ENCODE peak calls at places on chromosome 16, in four cellular contexts. One of them, this sample, is unnamed.

GRCh38 chr16:23826528-23827244 is 9.1 kb upstream of the PRKCB start:
- DNase-seq in fibroblast of mammary gland: no peak
- DNase-seq in iPS DF 6.9: no peak
- DNase-seq in psoas muscle: no peak
- DNase-seq in this sample: no peak

GRCh38 chr16:69660166-69660565 is 66.2 kb downstream of the NQO1 start:
- DNase-seq in fibroblast of mammary gland: no peak
- DNase-seq in iPS DF 6.9: no peak
- DNase-seq in psoas muscle: no peak
- DNase-seq in this sample: no peak

GRCh38 chr16:83199012-83199411 is 572.2 kb downstream of the CDH13 start:
- DNase-seq in fibroblast of mammary gland: no peak
- DNase-seq in iPS DF 6.9: no peak
- DNase-seq in psoas muscle: no peak
- DNase-seq in this sample: no peak

GRCh38 chr16:69444873-69445517 is 20.6 kb downstream of the CYB5B start:
- DNase-seq in fibroblast of mammary gland: peak; percentile 46
- DNase-seq in iPS DF 6.9: no peak
- DNase-seq in psoas muscle: no peak
- DNase-seq in this sample: no peak

GRCh38 chr16:62135903-62136302 is 99.7 kb upstream of the CDH8 start:
- DNase-seq in fibroblast of mammary gland: no peak
- DNase-seq in iPS DF 6.9: no peak
- DNase-seq in psoas muscle: no peak
- DNase-seq in this sample: no peak

GRCh38 chr16:49951568-49952195 is 73.3 kb upstream of the CNEP1R1 start:
- DNase-seq in fibroblast of mammary gland: no peak
- DNase-seq in iPS DF 6.9: no peak
- DNase-seq in psoas muscle: no peak
- DNase-seq in this sample: no peak

GRCh38 chr16:55297910-55298175 is 26.2 kb upstream of the IRX6 start:
- DNase-seq in fibroblast of mammary gland: peak; percentile 30
- DNase-seq in iPS DF 6.9: no peak
- DNase-seq in psoas muscle: no peak
- DNase-seq in this sample: no peak

GRCh38 chr16:82185012-82185411 is 15.0 kb upstream of the MPHOSPH6 start:
- DNase-seq in fibroblast of mammary gland: no peak
- DNase-seq in iPS DF 6.9: no peak
- DNase-seq in psoas muscle: no peak
- DNase-seq in this sample: no peak

GRCh38 chr16:50580180-50580771 is 32.1 kb downstream of the NKD1 start:
- DNase-seq in fibroblast of mammary gland: no peak
- DNase-seq in iPS DF 6.9: no peak
- DNase-seq in psoas muscle: no peak
- DNase-seq in this sample: no peak

GRCh38 chr16:67339453-67339852 is 12.8 kb downstream of the LRRC36 start:
- DNase-seq in fibroblast of mammary gland: peak; percentile 60
- DNase-seq in iPS DF 6.9: no peak
- DNase-seq in psoas muscle: no peak
- DNase-seq in this sample: peak; percentile 9

GRCh38 chr16:24685539-24686432 is 43.7 kb upstream of the TNRC6A start:
- DNase-seq in fibroblast of mammary gland: peak; percentile 70
- DNase-seq in iPS DF 6.9: peak; percentile 33
- DNase-seq in psoas muscle: peak; percentile 64
- DNase-seq in this sample: no peak

GRCh38 chr16:11949527-11949926 is 7.7 kb upstream of the NPIPB2 start:
- DNase-seq in fibroblast of mammary gland: peak; percentile 63
- DNase-seq in iPS DF 6.9: no peak
- DNase-seq in psoas muscle: no peak
- DNase-seq in this sample: no peak

GRCh38 chr16:27426423-27427408 is 24.7 kb downstream of the IL21R start:
- DNase-seq in fibroblast of mammary gland: peak; percentile 96
- DNase-seq in iPS DF 6.9: no peak
- DNase-seq in psoas muscle: no peak
- DNase-seq in this sample: peak; percentile 75

GRCh38 chr16:19884611-19885455 is at the start of gene GPRC5B:
- DNase-seq in fibroblast of mammary gland: no peak
- DNase-seq in iPS DF 6.9: no peak
- DNase-seq in psoas muscle: peak; percentile 55
- DNase-seq in this sample: no peak

GRCh38 chr16:74448990-74449389 is 27.7 kb upstream of the CLEC18B start:
- DNase-seq in fibroblast of mammary gland: peak; percentile 99
- DNase-seq in iPS DF 6.9: no peak
- DNase-seq in psoas muscle: peak; percentile 50
- DNase-seq in this sample: peak; percentile 87

GRCh38 chr16:15933781-15934180 is 15.6 kb upstream of the ABCC1 start:
- DNase-seq in fibroblast of mammary gland: no peak
- DNase-seq in iPS DF 6.9: no peak
- DNase-seq in psoas muscle: no peak
- DNase-seq in this sample: no peak

GRCh38 chr16:75733305-75734141 is 7.2 kb upstream of the CPHXL start:
- DNase-seq in fibroblast of mammary gland: peak; percentile 92
- DNase-seq in iPS DF 6.9: no peak
- DNase-seq in psoas muscle: no peak
- DNase-seq in this sample: peak; percentile 30

GRCh38 chr16:66886914-66887313 is 6.6 kb downstream of the PDP2 start:
- DNase-seq in fibroblast of mammary gland: no peak
- DNase-seq in iPS DF 6.9: no peak
- DNase-seq in psoas muscle: no peak
- DNase-seq in this sample: no peak

GRCh38 chr16:17374668-17375255 is 96.0 kb downstream of the XYLT1 start:
- DNase-seq in fibroblast of mammary gland: no peak
- DNase-seq in iPS DF 6.9: no peak
- DNase-seq in psoas muscle: no peak
- DNase-seq in this sample: no peak

GRCh38 chr16:11101695-11102522 is 154.1 kb downstream of the SOCS1 start:
- DNase-seq in fibroblast of mammary gland: peak; percentile 41
- DNase-seq in iPS DF 6.9: no peak
- DNase-seq in psoas muscle: no peak
- DNase-seq in this sample: no peak

GRCh38 chr16:54431997-54432367 is 145.4 kb upstream of the IRX3 start:
- DNase-seq in fibroblast of mammary gland: no peak
- DNase-seq in iPS DF 6.9: no peak
- DNase-seq in psoas muscle: no peak
- DNase-seq in this sample: no peak

GRCh38 chr16:52812945-52813556 is 239.6 kb downstream of the CHD9NB start:
- DNase-seq in fibroblast of mammary gland: peak; percentile 81
- DNase-seq in iPS DF 6.9: no peak
- DNase-seq in psoas muscle: no peak
- DNase-seq in this sample: peak; percentile 25

GRCh38 chr16:49491111-49491670 is 117.6 kb downstream of the C16orf78 start:
- DNase-seq in fibroblast of mammary gland: no peak
- DNase-seq in iPS DF 6.9: no peak
- DNase-seq in psoas muscle: no peak
- DNase-seq in this sample: no peak

GRCh38 chr16:23949630-23950290 is 114.0 kb downstream of the PRKCB start:
- DNase-seq in fibroblast of mammary gland: no peak
- DNase-seq in iPS DF 6.9: no peak
- DNase-seq in psoas muscle: peak; percentile 17
- DNase-seq in this sample: no peak

GRCh38 chr16:11047057-11047456 is 102.7 kb downstream of the CLEC16A start:
- DNase-seq in fibroblast of mammary gland: peak; percentile 89
- DNase-seq in iPS DF 6.9: no peak
- DNase-seq in psoas muscle: no peak
- DNase-seq in this sample: peak; percentile 41

GRCh38 chr16:10949424-10949970 is 5.1 kb downstream of the CLEC16A start:
- DNase-seq in fibroblast of mammary gland: peak; percentile 34
- DNase-seq in iPS DF 6.9: no peak
- DNase-seq in psoas muscle: no peak
- DNase-seq in this sample: no peak

GRCh38 chr16:58464047-58464915 is 35.7 kb upstream of the NDRG4 start:
- DNase-seq in fibroblast of mammary gland: no peak
- DNase-seq in iPS DF 6.9: no peak
- DNase-seq in psoas muscle: no peak
- DNase-seq in this sample: no peak

GRCh38 chr16:50902457-50902856 is 160.6 kb downstream of the CYLD start:
- DNase-seq in fibroblast of mammary gland: no peak
- DNase-seq in iPS DF 6.9: no peak
- DNase-seq in psoas muscle: no peak
- DNase-seq in this sample: no peak

GRCh38 chr16:49281843-49282642 is 405 bp upstream of the CBLN1 start:
- DNase-seq in fibroblast of mammary gland: peak; percentile 54
- DNase-seq in iPS DF 6.9: no peak
- DNase-seq in psoas muscle: peak; percentile 81
- DNase-seq in this sample: no peak

GRCh38 chr16:56438042-56438441 is 12.7 kb upstream of the AMFR start:
- DNase-seq in fibroblast of mammary gland: no peak
- DNase-seq in iPS DF 6.9: no peak
- DNase-seq in psoas muscle: no peak
- DNase-seq in this sample: no peak

GRCh38 chr16:58459344-58460218 is 40.4 kb upstream of the NDRG4 start:
- DNase-seq in fibroblast of mammary gland: peak; percentile 75
- DNase-seq in iPS DF 6.9: no peak
- DNase-seq in psoas muscle: no peak
- DNase-seq in this sample: no peak

GRCh38 chr16:66553223-66553622 is 847 bp downstream of the CKLF start:
- DNase-seq in fibroblast of mammary gland: peak; percentile 14
- DNase-seq in iPS DF 6.9: no peak
- DNase-seq in psoas muscle: no peak
- DNase-seq in this sample: no peak

GRCh38 chr16:70467113-70467512 is 12.7 kb downstream of the FCSK start:
- DNase-seq in fibroblast of mammary gland: no peak
- DNase-seq in iPS DF 6.9: no peak
- DNase-seq in psoas muscle: no peak
- DNase-seq in this sample: no peak

GRCh38 chr16:2874032-2874431 is 9.0 kb upstream of the FLYWCH2 start:
- DNase-seq in fibroblast of mammary gland: no peak
- DNase-seq in iPS DF 6.9: no peak
- DNase-seq in psoas muscle: no peak
- DNase-seq in this sample: no peak

GRCh38 chr16:84529607-84530006 is 25.1 kb upstream of the MEAK7 start:
- DNase-seq in fibroblast of mammary gland: no peak
- DNase-seq in iPS DF 6.9: no peak
- DNase-seq in psoas muscle: no peak
- DNase-seq in this sample: no peak

GRCh38 chr16:84526794-84527485 is 22.5 kb upstream of the MEAK7 start:
- DNase-seq in fibroblast of mammary gland: peak; percentile 80
- DNase-seq in iPS DF 6.9: no peak
- DNase-seq in psoas muscle: peak; percentile 60
- DNase-seq in this sample: no peak

GRCh38 chr16:84530590-84530989 is 26.1 kb upstream of the MEAK7 start:
- DNase-seq in fibroblast of mammary gland: no peak
- DNase-seq in iPS DF 6.9: no peak
- DNase-seq in psoas muscle: no peak
- DNase-seq in this sample: no peak

GRCh38 chr16:84527486-84528269 is 23.2 kb upstream of the MEAK7 start:
- DNase-seq in fibroblast of mammary gland: no peak
- DNase-seq in iPS DF 6.9: no peak
- DNase-seq in psoas muscle: no peak
- DNase-seq in this sample: no peak

GRCh38 chr16:84528317-84528716 is 23.9 kb upstream of the MEAK7 start:
- DNase-seq in fibroblast of mammary gland: no peak
- DNase-seq in iPS DF 6.9: no peak
- DNase-seq in psoas muscle: no peak
- DNase-seq in this sample: no peak
- H3K4me3 ChIP-seq in fibroblast of mammary gland: no peak overlapping the region
- H3K4me3 ChIP-seq in iPS DF 6.9: no peak overlapping the region
- H3K4me3 ChIP-seq in psoas muscle: no peak overlapping the region
- H3K4me3 ChIP-seq in this sample: no peak overlapping the region

GRCh38 chr16:87697792-87698191 is 68.0 kb downstream of the KLHDC4 start:
- DNase-seq in fibroblast of mammary gland: no peak
- DNase-seq in iPS DF 6.9: no peak
- DNase-seq in psoas muscle: no peak
- DNase-seq in this sample: no peak
- H3K4me3 ChIP-seq in fibroblast of mammary gland: no peak overlapping the region
- H3K4me3 ChIP-seq in iPS DF 6.9: no peak overlapping the region
- H3K4me3 ChIP-seq in psoas muscle: no peak overlapping the region
- H3K4me3 ChIP-seq in this sample: no peak overlapping the region

DNA sequence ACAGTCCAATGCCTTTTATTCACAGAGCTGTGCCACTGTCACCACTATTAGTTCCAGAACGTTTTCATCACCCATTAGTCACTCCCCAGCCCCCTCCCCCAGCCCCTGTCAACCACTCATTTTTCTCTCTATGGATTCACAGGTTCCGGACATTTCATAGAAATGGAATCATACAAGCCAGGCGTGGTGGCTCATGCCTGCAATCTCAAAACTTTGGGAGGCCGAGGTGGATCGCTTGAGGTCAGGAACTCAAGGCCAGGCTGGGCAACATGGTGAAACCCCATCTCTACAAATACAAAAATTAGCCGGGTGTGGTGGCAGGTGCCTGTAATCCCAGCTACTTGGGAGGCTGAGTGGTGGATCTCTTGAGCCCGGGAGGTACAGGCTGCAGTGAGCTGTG is 759 bp upstream of the PAM16 start:
- DNase-seq in fibroblast of mammary gland: peak; percentile 52
- DNase-seq in iPS DF 6.9: no peak
- DNase-seq in psoas muscle: no peak
- DNase-seq in this sample: no peak
- H3K4me3 ChIP-seq in fibroblast of mammary gland: no peak overlapping the region
- H3K4me3 ChIP-seq in iPS DF 6.9: no peak overlapping the region
- H3K4me3 ChIP-seq in psoas muscle: no peak overlapping the region
- H3K4me3 ChIP-seq in this sample: no peak overlapping the region

GRCh38 chr16:79597277-79597676 is 3.3 kb downstream of the MAF start:
- DNase-seq in fibroblast of mammary gland: no peak
- DNase-seq in iPS DF 6.9: no peak
- DNase-seq in psoas muscle: no peak
- DNase-seq in this sample: no peak

GRCh38 chr16:79593074-79593531 is 7.4 kb downstream of the MAF start:
- DNase-seq in fibroblast of mammary gland: no peak
- DNase-seq in iPS DF 6.9: no peak
- DNase-seq in psoas muscle: peak; percentile 22
- DNase-seq in this sample: no peak

GRCh38 chr16:79595916-79596450 is 4.6 kb downstream of the MAF start:
- DNase-seq in fibroblast of mammary gland: no peak
- DNase-seq in iPS DF 6.9: no peak
- DNase-seq in psoas muscle: no peak
- DNase-seq in this sample: no peak

GRCh38 chr16:79593754-79594153 is 6.8 kb downstream of the MAF start:
- DNase-seq in fibroblast of mammary gland: no peak
- DNase-seq in iPS DF 6.9: no peak
- DNase-seq in psoas muscle: no peak
- DNase-seq in this sample: no peak

GRCh38 chr16:79595261-79595660 is 5.3 kb downstream of the MAF start:
- DNase-seq in fibroblast of mammary gland: no peak
- DNase-seq in iPS DF 6.9: no peak
- DNase-seq in psoas muscle: no peak
- DNase-seq in this sample: no peak
- H3K4me3 ChIP-seq in fibroblast of mammary gland: no peak overlapping the region
- H3K4me3 ChIP-seq in iPS DF 6.9: no peak overlapping the region
- H3K4me3 ChIP-seq in psoas muscle: peak overlapping the region; percentile 84
- H3K4me3 ChIP-seq in this sample: no peak overlapping the region

This sample was measured in skeletal muscle cell.